ENCODE peak calls at places on chromosomes 2 and 18, in seven cellular contexts. F, H, D, B, A, T and C are unnamed samples.

GRCh38 chr2:129709030-129709955 is 270.2 kb upstream of the RAB6C start:
- DNase-seq in D (no peak), T (no peak), B (no peak), A (no peak), F (no peak), H (no peak), C (no peak)

GRCh38 chr2:3674446-3674845 is 16.4 kb downstream of the ALLC start:
- DNase-seq in T (no peak), A (peak), F (no peak), H (no peak), B (no peak), D (no peak), C (no peak)

GRCh38 chr2:6931753-6932152 is 14.5 kb downstream of the RNF144A start:
- DNase-seq in B (no peak), A (no peak), F (peak), T (no peak), D (no peak), H (no peak), C (no peak)

GRCh38 chr2:98458207-98458606 is 13.5 kb downstream of the INPP4A start:
- DNase-seq in B (no peak), T (no peak), H (no peak), F (no peak), D (no peak), A (no peak), C (peak)

GRCh38 chr2:118274841-118275510 is 186.7 kb downstream of the INSIG2 start:
- DNase-seq in D (no peak), T (no peak), A (no peak), H (no peak), F (no peak), B (no peak), C (no peak)

GRCh38 chr2:70939847-70940580 is 4.3 kb downstream of the ATP6V1B1 start:
- DNase-seq in A (peak), H (no peak), D (no peak), F (no peak), B (no peak), T (no peak), C (no peak)

GRCh38 chr2:47479863-47480262 is 76.9 kb downstream of the MSH2 start:
- DNase-seq in B (no peak), T (no peak), D (no peak), H (no peak), F (no peak), A (no peak), C (no peak)

GRCh38 chr2:100000915-100001707 is 141.3 kb downstream of the AFF3 start:
- DNase-seq in A (no peak), B (no peak), H (no peak), F (no peak), D (no peak), T (no peak), C (no peak)

GRCh38 chr2:234405472-234405871 is 91.4 kb downstream of the ARL4C start:
- DNase-seq in B (no peak), T (no peak), A (no peak), F (no peak), D (no peak), H (no peak), C (no peak)

GRCh38 chr18:21444465-21445023 is 156.0 kb downstream of the ESCO1 start:
- DNase-seq in B (peak), T (no peak), F (peak), H (peak), A (no peak), D (no peak), C (peak)

GRCh38 chr2:225002656-225003045 is 39.6 kb downstream of the DOCK10 start:
- DNase-seq in H (no peak), B (no peak), T (no peak), A (no peak), F (no peak), D (no peak), C (no peak)

GRCh38 chr2:203650860-203651613 is 55.4 kb upstream of the CD28 start:
- DNase-seq in B (peak), D (no peak), T (no peak), A (no peak), F (peak), H (peak), C (peak)

GRCh38 chr2:110813896-110814295 is 81.5 kb downstream of the ACOXL start:
- DNase-seq in F (no peak), A (no peak), B (no peak), D (no peak), H (no peak), T (no peak), C (no peak)

GRCh38 chr18:48493856-48494255 is 45.0 kb upstream of the CTIF start:
- DNase-seq in F (no peak), D (no peak), T (no peak), A (no peak), H (peak), B (no peak), C (peak)

GRCh38 chr2:181178823-181179412 is 198.5 kb downstream of the UBE2E3 start:
- DNase-seq in T (no peak), D (no peak), B (peak), A (no peak), H (no peak), F (peak), C (no peak)

GRCh38 chr2:15940661-15941482 is 522 bp downstream of the MYCN start:
- DNase-seq in F (no peak), T (no peak), H (peak), D (peak), A (no peak), B (no peak), C (no peak)

GRCh38 chr18:35707674-35708073 is 126.1 kb downstream of the GALNT1 start:
- DNase-seq in D (no peak), B (no peak), F (no peak), H (no peak), T (no peak), A (no peak), C (no peak)

GRCh38 chr18:21131698-21132230 is 20.2 kb upstream of the ROCK1 start:
- DNase-seq in T (no peak), B (no peak), D (no peak), F (no peak), A (no peak), H (no peak), C (no peak)

GRCh38 chr2:113273031-113273551 is 5.6 kb downstream of the PAX8 start:
- DNase-seq in D (no peak), A (no peak), F (peak), H (peak), B (peak), T (no peak), C (peak)

GRCh38 chr2:72924353-72925240 is 7.3 kb downstream of the EMX1 start:
- DNase-seq in D (peak), T (no peak), F (no peak), A (peak), B (no peak), H (no peak), C (no peak)

GRCh38 chr2:223947711-223948205 is 2.6 kb upstream of the WDFY1 start:
- DNase-seq in B (peak), H (no peak), F (no peak), A (no peak), T (no peak), D (no peak), C (no peak)

GRCh38 chr2:240719676-240720545 is 28.2 kb downstream of the AQP12A start:
- DNase-seq in F (no peak), D (peak), B (no peak), A (no peak), T (no peak), H (no peak), C (no peak)
- TF ChIP-seq CTCF in F (no peak), D (no peak), B (no peak), A (no peak), T (no peak), H (no peak), C (no peak)

GRCh38 chr2:219420687-219421086 is 2.5 kb downstream of the DES start:
- DNase-seq in F (no peak), D (no peak), A (no peak), T (no peak), B (no peak), H (no peak), C (no peak)
- H3K4me3 ChIP-seq in F (no peak), D (no peak), A (no peak), T (peak), B (no peak), H (no peak), C (no peak)

GRCh38 chr2:240596080-240596460 is 9.5 kb downstream of the CAPN10 start:
- DNase-seq in A (peak), H (no peak), F (no peak), B (no peak), D (peak), T (no peak), C (no peak)

GRCh38 chr2:240596491-240596931 is 10.0 kb downstream of the CAPN10 start:
- DNase-seq in A (peak), T (peak), H (no peak), F (no peak), D (peak), B (no peak), C (no peak)

GRCh38 chr2:240594511-240595380 is 8.2 kb downstream of the CAPN10 start:
- DNase-seq in B (no peak), A (peak), H (no peak), D (peak), T (peak), F (no peak), C (no peak)

GRCh38 chr2:240597054-240597418 is 10.5 kb downstream of the CAPN10 start:
- DNase-seq in D (peak), H (no peak), T (peak), F (no peak), A (peak), B (no peak), C (no peak)

GRCh38 chr2:240595381-240596079 is 9.0 kb downstream of the CAPN10 start:
- DNase-seq in H (peak), T (peak), D (no peak), B (peak), F (peak), A (peak), C (no peak)
- TF ChIP-seq CTCF in H (no peak), T (no peak), D (no peak), B (peak), F (peak), A (no peak), C (peak)

GRCh38 chr2:109560265-109560664 is 53.5 kb downstream of the SEPTIN10 start:
- DNase-seq in T (no peak), A (no peak), B (peak), H (peak), D (no peak), F (no peak), C (peak)
- H3K4me3 ChIP-seq in T (no peak), A (no peak), B (no peak), H (no peak), D (no peak), F (no peak), C (no peak)

GRCh38 chr2:108194409-108195132 is 45.2 kb upstream of the SULT1C3 start:
- DNase-seq in B (peak), D (no peak), F (no peak), T (no peak), A (no peak), H (peak), C (peak)

GRCh38 chr2:108199726-108200125 is 40.0 kb upstream of the SULT1C3 start:
- DNase-seq in D (no peak), T (no peak), B (peak), H (no peak), F (peak), A (no peak), C (no peak)

GRCh38 chr2:108200569-108200968 is 39.2 kb upstream of the SULT1C3 start:
- DNase-seq in D (no peak), B (no peak), H (no peak), T (no peak), F (peak), A (no peak), C (no peak)

GRCh38 chr2:108193251-108193650 is 46.5 kb upstream of the SULT1C3 start:
- DNase-seq in T (no peak), D (no peak), H (no peak), A (no peak), F (peak), B (peak), C (no peak)

DNA sequence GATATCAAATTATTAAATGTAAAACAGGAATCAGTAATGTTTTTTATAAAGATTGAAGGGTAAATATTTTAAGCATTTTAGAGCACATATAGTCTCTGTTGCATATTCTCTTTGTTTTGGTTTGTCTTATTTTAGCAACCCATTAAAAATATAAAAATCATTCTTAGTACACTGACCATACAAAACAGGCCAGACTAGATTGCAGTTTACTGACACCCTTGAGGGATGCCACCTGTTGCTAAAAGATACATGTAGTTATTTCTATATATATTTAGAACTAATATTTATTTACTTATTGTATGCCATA is 44.7 kb upstream of the SULT1C3 start:
- DNase-seq in T (no peak), B (no peak), H (no peak), A (no peak), F (no peak), D (no peak), C (no peak)
- TF ChIP-seq CTCF in T (no peak), B (no peak), H (no peak), A (no peak), F (no peak), D (no peak), C (no peak)

GRCh38 chr2:61535449-61535848 is 2.7 kb downstream of the XPO1 start:
- DNase-seq in F (no peak), H (no peak), B (no peak), D (no peak), T (no peak), A (no peak), C (peak)

GRCh38 chr2:61537590-61538178 is 472 bp downstream of the XPO1 start:
- DNase-seq in B (no peak), A (no peak), F (no peak), T (no peak), H (no peak), D (no peak), C (no peak)

GRCh38 chr2:61536086-61536722 is 2.0 kb downstream of the XPO1 start:
- DNase-seq in F (peak), A (no peak), T (no peak), B (peak), D (no peak), H (no peak), C (peak)

GRCh38 chr2:61536723-61537581 is 1.2 kb downstream of the XPO1 start:
- DNase-seq in A (peak), B (peak), T (peak), H (peak), D (peak), F (peak), C (peak)

GRCh38 chr2:61534926-61535325 is 3.2 kb downstream of the XPO1 start:
- DNase-seq in B (peak), F (no peak), A (no peak), T (no peak), H (no peak), D (no peak), C (no peak)
- H3K4me3 ChIP-seq in B (peak), F (peak), A (peak), T (peak), H (peak), D (peak), C (peak)